ENCODE peak calls at places on chromosomes 7 and 10, in four cellular contexts. One of them, this sample, is unnamed.

GRCh38 chr10:91367558-91367957 is 42.6 kb upstream of the HECTD2 start:
- DNase-seq in iris pigment epithelial cell: no peak
- DNase-seq in CD8-positive, alpha-beta memory T cell: no peak
- DNase-seq in T-helper 2 cell: no peak
- DNase-seq in this sample: no peak

GRCh38 chr10:79401015-79401921 is 44.2 kb downstream of the ZCCHC24 start:
- DNase-seq in iris pigment epithelial cell: peak
- DNase-seq in T-helper 2 cell: no peak
- DNase-seq in CD8-positive, alpha-beta memory T cell: no peak
- DNase-seq in this sample: no peak

GRCh38 chr7:106216517-106217088 is 68.2 kb downstream of the NAMPT start:
- DNase-seq in iris pigment epithelial cell: peak
- DNase-seq in CD8-positive, alpha-beta memory T cell: no peak
- DNase-seq in T-helper 2 cell: no peak
- DNase-seq in this sample: no peak

GRCh38 chr7:94041529-94041928 is 37.4 kb upstream of the BET1 start:
- DNase-seq in T-helper 2 cell: no peak
- DNase-seq in iris pigment epithelial cell: peak
- DNase-seq in CD8-positive, alpha-beta memory T cell: no peak
- DNase-seq in this sample: no peak

GRCh38 chr10:72638586-72639440 is 12.9 kb upstream of the MICU1 start:
- DNase-seq in iris pigment epithelial cell: peak
- DNase-seq in CD8-positive, alpha-beta memory T cell: no peak
- DNase-seq in T-helper 2 cell: no peak
- DNase-seq in this sample: no peak

GRCh38 chr7:22393825-22394458 is 37.0 kb upstream of the RAPGEF5 start:
- DNase-seq in CD8-positive, alpha-beta memory T cell: no peak
- DNase-seq in T-helper 2 cell: no peak
- DNase-seq in iris pigment epithelial cell: peak
- DNase-seq in this sample: no peak

GRCh38 chr10:116001976-116002375 is 271.0 kb downstream of the GFRA1 start:
- DNase-seq in T-helper 2 cell: no peak
- DNase-seq in CD8-positive, alpha-beta memory T cell: no peak
- DNase-seq in iris pigment epithelial cell: no peak
- DNase-seq in this sample: no peak

GRCh38 chr10:76324283-76324682 is 892.9 kb downstream of the LRMDA start:
- DNase-seq in CD8-positive, alpha-beta memory T cell: no peak
- DNase-seq in iris pigment epithelial cell: no peak
- DNase-seq in T-helper 2 cell: no peak
- DNase-seq in this sample: no peak

GRCh38 chr10:1241322-1241890 is 185.2 kb downstream of the WDR37 start:
- DNase-seq in T-helper 2 cell: no peak
- DNase-seq in CD8-positive, alpha-beta memory T cell: no peak
- DNase-seq in iris pigment epithelial cell: no peak
- DNase-seq in this sample: no peak

GRCh38 chr7:131145026-131145425 is 182.7 kb upstream of the MKLN1 start:
- DNase-seq in T-helper 2 cell: no peak
- DNase-seq in CD8-positive, alpha-beta memory T cell: no peak
- DNase-seq in iris pigment epithelial cell: peak
- DNase-seq in this sample: no peak

GRCh38 chr7:48031111-48031510 is 2.2 kb upstream of the SUN3 start:
- DNase-seq in CD8-positive, alpha-beta memory T cell: no peak
- DNase-seq in T-helper 2 cell: no peak
- DNase-seq in iris pigment epithelial cell: no peak
- DNase-seq in this sample: no peak

GRCh38 chr7:7795736-7796135 is 77.3 kb upstream of the RPA3 start:
- DNase-seq in iris pigment epithelial cell: peak
- DNase-seq in T-helper 2 cell: no peak
- DNase-seq in CD8-positive, alpha-beta memory T cell: no peak
- DNase-seq in this sample: no peak